ENCODE peak calls at places on chromosomes 4 and X, in seven cellular contexts. One of them, this sample, is unnamed. For H3K4me1, the result is how much of the 10 kb centered on the place peaks cover.

GRCh38 chrX:107672955-107673378 is 44.7 kb downstream of the PRPS1 start:
- DNase-seq in lower lobe of right lung: peak
- DNase-seq in endodermal cell: peak
- DNase-seq in mucosa of descending colon: peak
- DNase-seq in tibial artery: peak
- DNase-seq in right lobe of liver: peak
- DNase-seq in heart left ventricle: peak
- DNase-seq in this sample: peak

GRCh38 chr4:19739101-19739651 is 512.5 kb upstream of the SLIT2 start:
- DNase-seq in lower lobe of right lung: no peak
- DNase-seq in endodermal cell: no peak
- DNase-seq in mucosa of descending colon: no peak
- DNase-seq in tibial artery: no peak
- DNase-seq in right lobe of liver: no peak
- DNase-seq in heart left ventricle: no peak
- DNase-seq in this sample: no peak

GRCh38 chr4:108982786-108983185 is 219.9 kb upstream of the ETNPPL start:
- DNase-seq in lower lobe of right lung: no peak
- DNase-seq in endodermal cell: no peak
- DNase-seq in mucosa of descending colon: no peak
- DNase-seq in tibial artery: no peak
- DNase-seq in right lobe of liver: no peak
- DNase-seq in heart left ventricle: no peak
- DNase-seq in this sample: no peak

GRCh38 chr4:7938513-7939376 is 916 bp downstream of the AFAP1 start:
- DNase-seq in lower lobe of right lung: peak
- DNase-seq in endodermal cell: peak
- DNase-seq in mucosa of descending colon: peak
- DNase-seq in tibial artery: peak
- DNase-seq in right lobe of liver: peak
- DNase-seq in heart left ventricle: peak
- DNase-seq in this sample: no peak

GRCh38 chr4:124234771-124235170 is 477.8 kb downstream of the ANKRD50 start:
- DNase-seq in lower lobe of right lung: no peak
- DNase-seq in endodermal cell: no peak
- DNase-seq in mucosa of descending colon: no peak
- DNase-seq in tibial artery: no peak
- DNase-seq in right lobe of liver: no peak
- DNase-seq in heart left ventricle: no peak
- DNase-seq in this sample: no peak

GRCh38 chr4:94714761-94715160 is 43.0 kb upstream of the BMPR1B start:
- DNase-seq in lower lobe of right lung: no peak
- DNase-seq in endodermal cell: no peak
- DNase-seq in mucosa of descending colon: no peak
- DNase-seq in tibial artery: no peak
- DNase-seq in right lobe of liver: no peak
- DNase-seq in heart left ventricle: no peak
- DNase-seq in this sample: no peak

GRCh38 chrX:65451663-65452062 is 82.9 kb downstream of the LAS1L start:
- DNase-seq in lower lobe of right lung: no peak
- DNase-seq in endodermal cell: peak
- DNase-seq in mucosa of descending colon: no peak
- DNase-seq in tibial artery: no peak
- DNase-seq in right lobe of liver: no peak
- DNase-seq in heart left ventricle: no peak
- DNase-seq in this sample: no peak

GRCh38 chr4:128031756-128032384 is 29.2 kb upstream of the LARP1B start:
- DNase-seq in lower lobe of right lung: no peak
- DNase-seq in endodermal cell: no peak
- DNase-seq in mucosa of descending colon: no peak
- DNase-seq in tibial artery: no peak
- DNase-seq in right lobe of liver: no peak
- DNase-seq in heart left ventricle: no peak
- DNase-seq in this sample: no peak

GRCh38 chr4:159106636-159107035 is 3.8 kb downstream of the RAPGEF2 start:
- DNase-seq in lower lobe of right lung: no peak
- DNase-seq in endodermal cell: no peak
- DNase-seq in mucosa of descending colon: no peak
- DNase-seq in tibial artery: no peak
- DNase-seq in right lobe of liver: no peak
- DNase-seq in heart left ventricle: no peak
- DNase-seq in this sample: no peak

GRCh38 chr4:177484613-177485021 is 42.4 kb upstream of the AGA start:
- DNase-seq in lower lobe of right lung: no peak
- DNase-seq in endodermal cell: no peak
- DNase-seq in mucosa of descending colon: no peak
- DNase-seq in tibial artery: no peak
- DNase-seq in right lobe of liver: no peak
- DNase-seq in heart left ventricle: no peak
- DNase-seq in this sample: no peak

GRCh38 chr4:91758487-91758886 is 545.3 kb upstream of the GRID2 start:
- DNase-seq in lower lobe of right lung: no peak
- DNase-seq in endodermal cell: no peak
- DNase-seq in mucosa of descending colon: no peak
- DNase-seq in tibial artery: no peak
- DNase-seq in right lobe of liver: no peak
- DNase-seq in heart left ventricle: no peak
- DNase-seq in this sample: no peak

GRCh38 chrX:20267924-20268701 is 1.4 kb upstream of the RPS6KA3 start:
- DNase-seq in lower lobe of right lung: peak
- DNase-seq in endodermal cell: peak
- DNase-seq in mucosa of descending colon: peak
- DNase-seq in tibial artery: peak
- DNase-seq in right lobe of liver: peak
- DNase-seq in heart left ventricle: peak
- DNase-seq in this sample: peak

GRCh38 chr4:155703486-155704227 is 37.0 kb downstream of the GUCY1A1 start:
- DNase-seq in lower lobe of right lung: no peak
- DNase-seq in endodermal cell: no peak
- DNase-seq in mucosa of descending colon: no peak
- DNase-seq in tibial artery: no peak
- DNase-seq in right lobe of liver: no peak
- DNase-seq in heart left ventricle: no peak
- DNase-seq in this sample: no peak

GRCh38 chr4:10173039-10173753 is 56.6 kb upstream of the WDR1 start:
- DNase-seq in lower lobe of right lung: no peak
- DNase-seq in endodermal cell: peak
- DNase-seq in mucosa of descending colon: no peak
- DNase-seq in tibial artery: no peak
- DNase-seq in right lobe of liver: no peak
- DNase-seq in heart left ventricle: peak
- DNase-seq in this sample: no peak

GRCh38 chr4:3207531-3208037 is 41.4 kb upstream of the MSANTD1 start:
- DNase-seq in lower lobe of right lung: no peak
- DNase-seq in endodermal cell: no peak
- DNase-seq in mucosa of descending colon: no peak
- DNase-seq in tibial artery: no peak
- DNase-seq in right lobe of liver: no peak
- DNase-seq in heart left ventricle: no peak
- DNase-seq in this sample: no peak

GRCh38 chr4:24330198-24330972 is 254.0 kb downstream of the DHX15 start:
- DNase-seq in lower lobe of right lung: no peak
- DNase-seq in endodermal cell: no peak
- DNase-seq in mucosa of descending colon: no peak
- DNase-seq in tibial artery: no peak
- DNase-seq in right lobe of liver: no peak
- DNase-seq in heart left ventricle: no peak
- DNase-seq in this sample: no peak

GRCh38 chrX:136589966-136590365 is 58.0 kb downstream of the VGLL1 start:
- DNase-seq in lower lobe of right lung: no peak
- DNase-seq in endodermal cell: no peak
- DNase-seq in mucosa of descending colon: no peak
- DNase-seq in tibial artery: no peak
- DNase-seq in right lobe of liver: no peak
- DNase-seq in heart left ventricle: no peak
- DNase-seq in this sample: no peak

GRCh38 chr4:105709081-105709450 is 482 bp downstream of the GSTCD start:
- DNase-seq in lower lobe of right lung: no peak
- DNase-seq in endodermal cell: no peak
- DNase-seq in mucosa of descending colon: no peak
- DNase-seq in tibial artery: no peak
- DNase-seq in right lobe of liver: no peak
- DNase-seq in heart left ventricle: no peak
- DNase-seq in this sample: peak

GRCh38 chrX:77691916-77692315 is 94.1 kb downstream of the ATRX start:
- DNase-seq in lower lobe of right lung: no peak
- DNase-seq in endodermal cell: no peak
- DNase-seq in mucosa of descending colon: no peak
- DNase-seq in tibial artery: no peak
- DNase-seq in right lobe of liver: no peak
- DNase-seq in heart left ventricle: no peak
- DNase-seq in this sample: no peak

GRCh38 chr4:53748328-53748772 is 157.1 kb upstream of the LNX1 start:
- DNase-seq in lower lobe of right lung: no peak
- DNase-seq in endodermal cell: no peak
- DNase-seq in mucosa of descending colon: no peak
- DNase-seq in tibial artery: peak
- DNase-seq in right lobe of liver: no peak
- DNase-seq in heart left ventricle: no peak
- DNase-seq in this sample: no peak

GRCh38 chr4:15901996-15902395 is 36.5 kb downstream of the FGFBP1 start:
- DNase-seq in lower lobe of right lung: no peak
- DNase-seq in endodermal cell: no peak
- DNase-seq in mucosa of descending colon: no peak
- DNase-seq in tibial artery: no peak
- DNase-seq in right lobe of liver: no peak
- DNase-seq in heart left ventricle: no peak
- DNase-seq in this sample: no peak

GRCh38 chrX:107716816-107717700 is 58.5 kb downstream of the TSC22D3 start:
- DNase-seq in lower lobe of right lung: peak
- DNase-seq in endodermal cell: peak
- DNase-seq in mucosa of descending colon: peak
- DNase-seq in tibial artery: peak
- DNase-seq in right lobe of liver: peak
- DNase-seq in heart left ventricle: peak
- DNase-seq in this sample: peak

GRCh38 chrX:99301990-99302389 is 1108.1 kb downstream of the PCDH19 start:
- DNase-seq in lower lobe of right lung: no peak
- DNase-seq in endodermal cell: no peak
- DNase-seq in mucosa of descending colon: no peak
- DNase-seq in tibial artery: no peak
- DNase-seq in right lobe of liver: no peak
- DNase-seq in heart left ventricle: no peak
- DNase-seq in this sample: no peak

GRCh38 chr4:144461906-144462305 is 184.1 kb upstream of the HHIP start:
- DNase-seq in lower lobe of right lung: no peak
- DNase-seq in endodermal cell: no peak
- DNase-seq in mucosa of descending colon: no peak
- DNase-seq in tibial artery: no peak
- DNase-seq in right lobe of liver: no peak
- DNase-seq in heart left ventricle: no peak
- DNase-seq in this sample: no peak

GRCh38 chrX:17547658-17548057 is 172.7 kb downstream of the NHS start:
- DNase-seq in lower lobe of right lung: peak
- DNase-seq in endodermal cell: no peak
- DNase-seq in mucosa of descending colon: peak
- DNase-seq in tibial artery: peak
- DNase-seq in right lobe of liver: peak
- DNase-seq in heart left ventricle: peak
- DNase-seq in this sample: no peak

GRCh38 chrX:94524867-94525266 is 850.9 kb downstream of the FAM133A start:
- DNase-seq in lower lobe of right lung: no peak
- DNase-seq in endodermal cell: peak
- DNase-seq in mucosa of descending colon: no peak
- DNase-seq in tibial artery: no peak
- DNase-seq in right lobe of liver: no peak
- DNase-seq in heart left ventricle: no peak
- DNase-seq in this sample: no peak
- TF ChIP-seq CTCF in lower lobe of right lung: no peak
- TF ChIP-seq CTCF in endodermal cell: peak
- TF ChIP-seq CTCF in mucosa of descending colon: no peak
- TF ChIP-seq CTCF in tibial artery: no peak
- TF ChIP-seq CTCF in right lobe of liver: peak
- TF ChIP-seq CTCF in heart left ventricle: no peak
- TF ChIP-seq CTCF in this sample: no peak

GRCh38 chrX:68835104-68835442 is 6.3 kb downstream of the EFNB1 start:
- DNase-seq in lower lobe of right lung: no peak
- DNase-seq in endodermal cell: no peak
- DNase-seq in mucosa of descending colon: no peak
- DNase-seq in tibial artery: no peak
- DNase-seq in right lobe of liver: no peak
- DNase-seq in heart left ventricle: no peak
- DNase-seq in this sample: peak

GRCh38 chrX:68835468-68835867 is 6.6 kb downstream of the EFNB1 start:
- DNase-seq in lower lobe of right lung: no peak
- DNase-seq in endodermal cell: no peak
- DNase-seq in mucosa of descending colon: no peak
- DNase-seq in tibial artery: no peak
- DNase-seq in right lobe of liver: no peak
- DNase-seq in heart left ventricle: no peak
- DNase-seq in this sample: peak

GRCh38 chrX:68833448-68833805 is 4.6 kb downstream of the EFNB1 start:
- DNase-seq in lower lobe of right lung: no peak
- DNase-seq in endodermal cell: no peak
- DNase-seq in mucosa of descending colon: no peak
- DNase-seq in tibial artery: no peak
- DNase-seq in right lobe of liver: no peak
- DNase-seq in heart left ventricle: no peak
- DNase-seq in this sample: peak

GRCh38 chrX:68833855-68834331 is 5.1 kb downstream of the EFNB1 start:
- DNase-seq in lower lobe of right lung: no peak
- DNase-seq in endodermal cell: peak
- DNase-seq in mucosa of descending colon: peak
- DNase-seq in tibial artery: no peak
- DNase-seq in right lobe of liver: no peak
- DNase-seq in heart left ventricle: no peak
- DNase-seq in this sample: peak

GRCh38 chrX:68834371-68835103 is 5.7 kb downstream of the EFNB1 start:
- DNase-seq in lower lobe of right lung: no peak
- DNase-seq in endodermal cell: no peak
- DNase-seq in mucosa of descending colon: peak
- DNase-seq in tibial artery: no peak
- DNase-seq in right lobe of liver: peak
- DNase-seq in heart left ventricle: no peak
- DNase-seq in this sample: peak
- H3K4me1 ChIP-seq in lower lobe of right lung: under half
- H3K4me1 ChIP-seq in endodermal cell: under half
- H3K4me1 ChIP-seq in mucosa of descending colon: under half
- H3K4me1 ChIP-seq in tibial artery: under half
- H3K4me1 ChIP-seq in right lobe of liver: under half
- H3K4me1 ChIP-seq in heart left ventricle: under half
- H3K4me1 ChIP-seq in this sample: under half

DNA sequence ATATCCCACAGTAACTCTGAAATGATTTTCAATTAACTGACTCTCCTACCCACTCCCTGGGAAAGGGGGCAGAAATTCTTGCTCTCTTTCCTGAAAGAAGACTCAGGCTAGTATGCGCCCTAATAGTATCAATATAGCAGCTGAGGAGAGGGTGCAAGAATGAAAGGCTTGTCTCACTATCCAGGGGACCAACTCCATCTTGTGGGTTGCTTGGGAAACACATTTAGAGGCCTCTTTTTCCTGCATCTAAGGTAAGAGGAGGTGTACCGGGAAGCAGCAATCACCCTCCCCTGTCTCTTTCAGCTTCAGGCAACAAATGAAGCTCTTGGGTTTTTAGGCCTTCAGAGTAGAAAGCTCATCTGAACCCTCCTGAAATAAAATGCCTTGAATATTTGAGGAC is 11.3 kb downstream of the TMEM255A start:
- DNase-seq in lower lobe of right lung: no peak
- DNase-seq in endodermal cell: peak
- DNase-seq in mucosa of descending colon: no peak
- DNase-seq in tibial artery: no peak
- DNase-seq in right lobe of liver: no peak
- DNase-seq in heart left ventricle: no peak
- DNase-seq in this sample: no peak
- TF ChIP-seq CTCF in lower lobe of right lung: no peak
- TF ChIP-seq CTCF in endodermal cell: peak
- TF ChIP-seq CTCF in mucosa of descending colon: no peak
- TF ChIP-seq CTCF in tibial artery: no peak
- TF ChIP-seq CTCF in right lobe of liver: peak
- TF ChIP-seq CTCF in heart left ventricle: no peak
- TF ChIP-seq CTCF in this sample: no peak

GRCh38 chr4:66574145-66574978 is 904.1 kb upstream of the EPHA5 start:
- DNase-seq in lower lobe of right lung: no peak
- DNase-seq in endodermal cell: peak
- DNase-seq in mucosa of descending colon: no peak
- DNase-seq in tibial artery: no peak
- DNase-seq in right lobe of liver: no peak
- DNase-seq in heart left ventricle: no peak
- DNase-seq in this sample: no peak
- H3K4me1 ChIP-seq in lower lobe of right lung: under half
- H3K4me1 ChIP-seq in endodermal cell: under half
- H3K4me1 ChIP-seq in mucosa of descending colon: under half
- H3K4me1 ChIP-seq in tibial artery: under half
- H3K4me1 ChIP-seq in right lobe of liver: under half
- H3K4me1 ChIP-seq in heart left ventricle: under half
- H3K4me1 ChIP-seq in this sample: under half

This sample was measured in suprapubic skin.